ENCODE peak calls at places on chromosomes 2 and 18, in eight cellular contexts. One of them, this sample, is unnamed.

GRCh38 chr2:234960091-234961088 is 8.6 kb downstream of the SH3BP4 start:
- ATAC-seq in activated T-cell treated with anti-CD3 and anti-CD28 coated beads, Interleukin-2, amount 50 U/mL, for 72 hours: no peak
- ATAC-seq in activated CD8-positive, alpha-beta T cell treated with anti-CD3 and anti-CD28 coated beads, Interleukin-2, amount 10 ng/mL, durations not matched to agents 7 days and 5 days: no peak
- ATAC-seq in foreskin keratinocyte: no peak
- ATAC-seq in activated B cell treated with CpG ODN at 0.5 μM for 24 hours: no peak
- ATAC-seq in T-cell: no peak
- ATAC-seq in T-helper 17 cell: no peak
- ATAC-seq in upper lobe of right lung: no peak
- ATAC-seq in this sample: no peak

GRCh38 chr18:3816601-3817363 is 366.8 kb downstream of the TGIF1 start:
- ATAC-seq in activated T-cell treated with anti-CD3 and anti-CD28 coated beads, Interleukin-2, amount 50 U/mL, for 72 hours: no peak
- ATAC-seq in activated CD8-positive, alpha-beta T cell treated with anti-CD3 and anti-CD28 coated beads, Interleukin-2, amount 10 ng/mL, durations not matched to agents 7 days and 5 days: no peak
- ATAC-seq in foreskin keratinocyte: peak
- ATAC-seq in activated B cell treated with CpG ODN at 0.5 μM for 24 hours: no peak
- ATAC-seq in T-cell: no peak
- ATAC-seq in T-helper 17 cell: no peak
- ATAC-seq in upper lobe of right lung: peak
- ATAC-seq in this sample: peak

GRCh38 chr2:121088251-121089004 is 196.6 kb downstream of the TFCP2L1 start:
- ATAC-seq in activated T-cell treated with anti-CD3 and anti-CD28 coated beads, Interleukin-2, amount 50 U/mL, for 72 hours: no peak
- ATAC-seq in activated CD8-positive, alpha-beta T cell treated with anti-CD3 and anti-CD28 coated beads, Interleukin-2, amount 10 ng/mL, durations not matched to agents 7 days and 5 days: no peak
- ATAC-seq in foreskin keratinocyte: no peak
- ATAC-seq in activated B cell treated with CpG ODN at 0.5 μM for 24 hours: no peak
- ATAC-seq in T-cell: no peak
- ATAC-seq in T-helper 17 cell: no peak
- ATAC-seq in upper lobe of right lung: peak
- ATAC-seq in this sample: no peak

GRCh38 chr2:95670686-95671085 is 78.9 kb downstream of the TRIM43 start:
- ATAC-seq in activated T-cell treated with anti-CD3 and anti-CD28 coated beads, Interleukin-2, amount 50 U/mL, for 72 hours: no peak
- ATAC-seq in activated CD8-positive, alpha-beta T cell treated with anti-CD3 and anti-CD28 coated beads, Interleukin-2, amount 10 ng/mL, durations not matched to agents 7 days and 5 days: no peak
- ATAC-seq in foreskin keratinocyte: no peak
- ATAC-seq in activated B cell treated with CpG ODN at 0.5 μM for 24 hours: no peak
- ATAC-seq in T-cell: no peak
- ATAC-seq in T-helper 17 cell: no peak
- ATAC-seq in upper lobe of right lung: no peak
- ATAC-seq in this sample: no peak

GRCh38 chr2:196277002-196277401 is 105.6 kb upstream of the STK17B start:
- ATAC-seq in activated T-cell treated with anti-CD3 and anti-CD28 coated beads, Interleukin-2, amount 50 U/mL, for 72 hours: no peak
- ATAC-seq in activated CD8-positive, alpha-beta T cell treated with anti-CD3 and anti-CD28 coated beads, Interleukin-2, amount 10 ng/mL, durations not matched to agents 7 days and 5 days: no peak
- ATAC-seq in foreskin keratinocyte: no peak
- ATAC-seq in activated B cell treated with CpG ODN at 0.5 μM for 24 hours: peak
- ATAC-seq in T-cell: peak
- ATAC-seq in T-helper 17 cell: peak
- ATAC-seq in upper lobe of right lung: peak
- ATAC-seq in this sample: peak

GRCh38 chr2:45755585-45756330 is 104.3 kb downstream of the PRKCE start:
- ATAC-seq in activated T-cell treated with anti-CD3 and anti-CD28 coated beads, Interleukin-2, amount 50 U/mL, for 72 hours: no peak
- ATAC-seq in activated CD8-positive, alpha-beta T cell treated with anti-CD3 and anti-CD28 coated beads, Interleukin-2, amount 10 ng/mL, durations not matched to agents 7 days and 5 days: no peak
- ATAC-seq in foreskin keratinocyte: peak
- ATAC-seq in activated B cell treated with CpG ODN at 0.5 μM for 24 hours: no peak
- ATAC-seq in T-cell: no peak
- ATAC-seq in T-helper 17 cell: no peak
- ATAC-seq in upper lobe of right lung: no peak
- ATAC-seq in this sample: no peak

GRCh38 chr2:232363784-232364615 is 14.6 kb upstream of the ALPP start:
- ATAC-seq in activated T-cell treated with anti-CD3 and anti-CD28 coated beads, Interleukin-2, amount 50 U/mL, for 72 hours: peak
- ATAC-seq in activated CD8-positive, alpha-beta T cell treated with anti-CD3 and anti-CD28 coated beads, Interleukin-2, amount 10 ng/mL, durations not matched to agents 7 days and 5 days: peak
- ATAC-seq in foreskin keratinocyte: no peak
- ATAC-seq in activated B cell treated with CpG ODN at 0.5 μM for 24 hours: peak
- ATAC-seq in T-cell: peak
- ATAC-seq in T-helper 17 cell: peak
- ATAC-seq in upper lobe of right lung: peak
- ATAC-seq in this sample: no peak

GRCh38 chr2:104473568-104473967 is 380.3 kb upstream of the POU3F3 start:
- ATAC-seq in activated T-cell treated with anti-CD3 and anti-CD28 coated beads, Interleukin-2, amount 50 U/mL, for 72 hours: no peak
- ATAC-seq in activated CD8-positive, alpha-beta T cell treated with anti-CD3 and anti-CD28 coated beads, Interleukin-2, amount 10 ng/mL, durations not matched to agents 7 days and 5 days: no peak
- ATAC-seq in foreskin keratinocyte: no peak
- ATAC-seq in activated B cell treated with CpG ODN at 0.5 μM for 24 hours: no peak
- ATAC-seq in T-cell: no peak
- ATAC-seq in T-helper 17 cell: no peak
- ATAC-seq in upper lobe of right lung: no peak
- ATAC-seq in this sample: no peak

GRCh38 chr2:1564506-1564905 is 151.2 kb downstream of the TPO start:
- ATAC-seq in activated T-cell treated with anti-CD3 and anti-CD28 coated beads, Interleukin-2, amount 50 U/mL, for 72 hours: no peak
- ATAC-seq in activated CD8-positive, alpha-beta T cell treated with anti-CD3 and anti-CD28 coated beads, Interleukin-2, amount 10 ng/mL, durations not matched to agents 7 days and 5 days: no peak
- ATAC-seq in foreskin keratinocyte: no peak
- ATAC-seq in activated B cell treated with CpG ODN at 0.5 μM for 24 hours: no peak
- ATAC-seq in T-cell: peak
- ATAC-seq in T-helper 17 cell: peak
- ATAC-seq in upper lobe of right lung: no peak
- ATAC-seq in this sample: no peak

GRCh38 chr2:37189452-37190153 is 1.1 kb upstream of the SULT6B1 start:
- ATAC-seq in activated T-cell treated with anti-CD3 and anti-CD28 coated beads, Interleukin-2, amount 50 U/mL, for 72 hours: peak
- ATAC-seq in activated CD8-positive, alpha-beta T cell treated with anti-CD3 and anti-CD28 coated beads, Interleukin-2, amount 10 ng/mL, durations not matched to agents 7 days and 5 days: no peak
- ATAC-seq in foreskin keratinocyte: peak
- ATAC-seq in activated B cell treated with CpG ODN at 0.5 μM for 24 hours: no peak
- ATAC-seq in T-cell: no peak
- ATAC-seq in T-helper 17 cell: no peak
- ATAC-seq in upper lobe of right lung: peak
- ATAC-seq in this sample: peak

GRCh38 chr2:40113997-40114396 is 334.9 kb upstream of the THUMPD2 start:
- ATAC-seq in activated T-cell treated with anti-CD3 and anti-CD28 coated beads, Interleukin-2, amount 50 U/mL, for 72 hours: no peak
- ATAC-seq in activated CD8-positive, alpha-beta T cell treated with anti-CD3 and anti-CD28 coated beads, Interleukin-2, amount 10 ng/mL, durations not matched to agents 7 days and 5 days: no peak
- ATAC-seq in foreskin keratinocyte: no peak
- ATAC-seq in activated B cell treated with CpG ODN at 0.5 μM for 24 hours: no peak
- ATAC-seq in T-cell: no peak
- ATAC-seq in T-helper 17 cell: no peak
- ATAC-seq in upper lobe of right lung: no peak
- ATAC-seq in this sample: no peak

GRCh38 chr2:12824771-12825363 is 108.1 kb downstream of the TRIB2 start:
- ATAC-seq in activated T-cell treated with anti-CD3 and anti-CD28 coated beads, Interleukin-2, amount 50 U/mL, for 72 hours: no peak
- ATAC-seq in activated CD8-positive, alpha-beta T cell treated with anti-CD3 and anti-CD28 coated beads, Interleukin-2, amount 10 ng/mL, durations not matched to agents 7 days and 5 days: no peak
- ATAC-seq in foreskin keratinocyte: no peak
- ATAC-seq in activated B cell treated with CpG ODN at 0.5 μM for 24 hours: no peak
- ATAC-seq in T-cell: no peak
- ATAC-seq in T-helper 17 cell: no peak
- ATAC-seq in upper lobe of right lung: peak
- ATAC-seq in this sample: no peak

GRCh38 chr18:3005462-3005861 is 7.5 kb downstream of the LPIN2 start:
- ATAC-seq in activated T-cell treated with anti-CD3 and anti-CD28 coated beads, Interleukin-2, amount 50 U/mL, for 72 hours: no peak
- ATAC-seq in activated CD8-positive, alpha-beta T cell treated with anti-CD3 and anti-CD28 coated beads, Interleukin-2, amount 10 ng/mL, durations not matched to agents 7 days and 5 days: no peak
- ATAC-seq in foreskin keratinocyte: no peak
- ATAC-seq in activated B cell treated with CpG ODN at 0.5 μM for 24 hours: no peak
- ATAC-seq in T-cell: no peak
- ATAC-seq in T-helper 17 cell: no peak
- ATAC-seq in upper lobe of right lung: no peak
- ATAC-seq in this sample: no peak

GRCh38 chr18:36406805-36407204 is 109.3 kb downstream of the FHOD3 start:
- ATAC-seq in activated T-cell treated with anti-CD3 and anti-CD28 coated beads, Interleukin-2, amount 50 U/mL, for 72 hours: no peak
- ATAC-seq in activated CD8-positive, alpha-beta T cell treated with anti-CD3 and anti-CD28 coated beads, Interleukin-2, amount 10 ng/mL, durations not matched to agents 7 days and 5 days: no peak
- ATAC-seq in foreskin keratinocyte: no peak
- ATAC-seq in activated B cell treated with CpG ODN at 0.5 μM for 24 hours: no peak
- ATAC-seq in T-cell: no peak
- ATAC-seq in T-helper 17 cell: no peak
- ATAC-seq in upper lobe of right lung: no peak
- ATAC-seq in this sample: no peak

GRCh38 chr2:34567128-34567527 is 968.0 kb upstream of the FAM98A start:
- ATAC-seq in activated T-cell treated with anti-CD3 and anti-CD28 coated beads, Interleukin-2, amount 50 U/mL, for 72 hours: no peak
- ATAC-seq in activated CD8-positive, alpha-beta T cell treated with anti-CD3 and anti-CD28 coated beads, Interleukin-2, amount 10 ng/mL, durations not matched to agents 7 days and 5 days: no peak
- ATAC-seq in foreskin keratinocyte: no peak
- ATAC-seq in activated B cell treated with CpG ODN at 0.5 μM for 24 hours: no peak
- ATAC-seq in T-cell: no peak
- ATAC-seq in T-helper 17 cell: no peak
- ATAC-seq in upper lobe of right lung: no peak
- ATAC-seq in this sample: peak

GRCh38 chr2:67041051-67041450 is 356.1 kb upstream of the ETAA1 start:
- ATAC-seq in activated T-cell treated with anti-CD3 and anti-CD28 coated beads, Interleukin-2, amount 50 U/mL, for 72 hours: no peak
- ATAC-seq in activated CD8-positive, alpha-beta T cell treated with anti-CD3 and anti-CD28 coated beads, Interleukin-2, amount 10 ng/mL, durations not matched to agents 7 days and 5 days: no peak
- ATAC-seq in foreskin keratinocyte: no peak
- ATAC-seq in activated B cell treated with CpG ODN at 0.5 μM for 24 hours: no peak
- ATAC-seq in T-cell: no peak
- ATAC-seq in T-helper 17 cell: no peak
- ATAC-seq in upper lobe of right lung: no peak
- ATAC-seq in this sample: no peak

GRCh38 chr18:51153659-51154371 is 43.7 kb downstream of the MEX3C start:
- ATAC-seq in activated T-cell treated with anti-CD3 and anti-CD28 coated beads, Interleukin-2, amount 50 U/mL, for 72 hours: peak
- ATAC-seq in activated CD8-positive, alpha-beta T cell treated with anti-CD3 and anti-CD28 coated beads, Interleukin-2, amount 10 ng/mL, durations not matched to agents 7 days and 5 days: peak
- ATAC-seq in foreskin keratinocyte: no peak
- ATAC-seq in activated B cell treated with CpG ODN at 0.5 μM for 24 hours: peak
- ATAC-seq in T-cell: peak
- ATAC-seq in T-helper 17 cell: peak
- ATAC-seq in upper lobe of right lung: peak
- ATAC-seq in this sample: peak

GRCh38 chr2:64434039-64434657 is 19.8 kb upstream of the LGALSL start:
- ATAC-seq in activated T-cell treated with anti-CD3 and anti-CD28 coated beads, Interleukin-2, amount 50 U/mL, for 72 hours: no peak
- ATAC-seq in activated CD8-positive, alpha-beta T cell treated with anti-CD3 and anti-CD28 coated beads, Interleukin-2, amount 10 ng/mL, durations not matched to agents 7 days and 5 days: no peak
- ATAC-seq in foreskin keratinocyte: no peak
- ATAC-seq in activated B cell treated with CpG ODN at 0.5 μM for 24 hours: no peak
- ATAC-seq in T-cell: no peak
- ATAC-seq in T-helper 17 cell: no peak
- ATAC-seq in upper lobe of right lung: no peak
- ATAC-seq in this sample: no peak

GRCh38 chr18:75211721-75212625 is 1.4 kb downstream of the TSHZ1 start:
- ATAC-seq in activated T-cell treated with anti-CD3 and anti-CD28 coated beads, Interleukin-2, amount 50 U/mL, for 72 hours: no peak
- ATAC-seq in activated CD8-positive, alpha-beta T cell treated with anti-CD3 and anti-CD28 coated beads, Interleukin-2, amount 10 ng/mL, durations not matched to agents 7 days and 5 days: no peak
- ATAC-seq in foreskin keratinocyte: no peak
- ATAC-seq in activated B cell treated with CpG ODN at 0.5 μM for 24 hours: no peak
- ATAC-seq in T-cell: no peak
- ATAC-seq in T-helper 17 cell: no peak
- ATAC-seq in upper lobe of right lung: no peak
- ATAC-seq in this sample: no peak

GRCh38 chr2:64220285-64220684 is 76.1 kb upstream of the PELI1 start:
- ATAC-seq in activated T-cell treated with anti-CD3 and anti-CD28 coated beads, Interleukin-2, amount 50 U/mL, for 72 hours: no peak
- ATAC-seq in activated CD8-positive, alpha-beta T cell treated with anti-CD3 and anti-CD28 coated beads, Interleukin-2, amount 10 ng/mL, durations not matched to agents 7 days and 5 days: no peak
- ATAC-seq in foreskin keratinocyte: no peak
- ATAC-seq in activated B cell treated with CpG ODN at 0.5 μM for 24 hours: no peak
- ATAC-seq in T-cell: no peak
- ATAC-seq in T-helper 17 cell: no peak
- ATAC-seq in upper lobe of right lung: peak
- ATAC-seq in this sample: no peak

GRCh38 chr2:72932045-72932444 is 14.7 kb downstream of the EMX1 start:
- ATAC-seq in activated T-cell treated with anti-CD3 and anti-CD28 coated beads, Interleukin-2, amount 50 U/mL, for 72 hours: peak
- ATAC-seq in activated CD8-positive, alpha-beta T cell treated with anti-CD3 and anti-CD28 coated beads, Interleukin-2, amount 10 ng/mL, durations not matched to agents 7 days and 5 days: peak
- ATAC-seq in foreskin keratinocyte: no peak
- ATAC-seq in activated B cell treated with CpG ODN at 0.5 μM for 24 hours: no peak
- ATAC-seq in T-cell: no peak
- ATAC-seq in T-helper 17 cell: no peak
- ATAC-seq in upper lobe of right lung: no peak
- ATAC-seq in this sample: no peak

This sample was measured in esophagus mucosa.